ENCODE peak calls at places on chromosome 2, in five cellular contexts. Q is GM12864, W is NCI-H187 treated with DMSO at 0.1 percent for 48 hours, X is non-pigmented ciliary epithelial cell, D is NCI-H748 treated with DMSO at 0.1 percent for 48 hours. N is an unnamed sample.

GRCh38 chr2:176212276-176212675 is 23.8 kb downstream of the HOXD1 start:
- DNase-seq in Q (no peak), X (no peak), D (no peak), W (no peak), N (no peak)

GRCh38 chr2:59182249-59182648 is 941.1 kb upstream of the FANCL start:
- DNase-seq in Q (no peak), D (no peak), W (no peak), X (no peak), N (no peak)

GRCh38 chr2:240553956-240554480 is 3.8 kb downstream of the ANKMY1 start:
- DNase-seq in Q (no peak), D (no peak), W (no peak), X (no peak), N (no peak)

GRCh38 chr2:85396531-85397470 is 13.4 kb downstream of the CAPG start:
- DNase-seq in X (no peak), D (no peak), W (no peak), Q (no peak), N (no peak)

GRCh38 chr2:101200714-101201113 is 49.5 kb upstream of the TBC1D8 start:
- DNase-seq in W (no peak), Q (no peak), D (no peak), X (no peak), N (no peak)

GRCh38 chr2:16109821-16110310 is 169.5 kb downstream of the MYCN start:
- DNase-seq in D (no peak), Q (no peak), X (no peak), W (no peak), N (no peak)

GRCh38 chr2:234273887-234274584 is 222.8 kb downstream of the ARL4C start:
- DNase-seq in Q (no peak), W (no peak), X (no peak), D (no peak), N (no peak)

GRCh38 chr2:151556121-151556520 is 146.4 kb downstream of the RIF1 start:
- DNase-seq in Q (no peak), D (no peak), X (no peak), W (no peak), N (no peak)

GRCh38 chr2:17148298-17149228 is 369.7 kb downstream of the RAD51AP2 start:
- DNase-seq in W (no peak), D (peak; percentile 33), X (no peak), Q (no peak), N (no peak)

GRCh38 chr2:218229851-218230250 is 12.9 kb downstream of the ARPC2 start:
- DNase-seq in W (no peak), Q (no peak), D (no peak), X (no peak), N (no peak)

GRCh38 chr2:19355931-19356544 is 2.4 kb downstream of the OSR1 start:
- DNase-seq in X (no peak), W (no peak), Q (no peak), D (no peak), N (no peak)

GRCh38 chr2:44912660-44913059 is 28.8 kb upstream of the SIX3 start:
- DNase-seq in D (no peak), X (no peak), W (no peak), Q (no peak), N (no peak)

GRCh38 chr2:53970095-53970897 is 497 bp downstream of the PSME4 start:
- DNase-seq in D (no peak), W (no peak), Q (no peak), X (no peak), N (peak; percentile 23)

GRCh38 chr2:223815186-223815883 is 22.0 kb downstream of the AP1S3 start:
- DNase-seq in X (peak; percentile 92), W (no peak), Q (no peak), D (no peak), N (no peak)

GRCh38 chr2:189566046-189566445 is 14.5 kb downstream of the SLC40A1 start:
- DNase-seq in W (no peak), Q (no peak), D (no peak), X (no peak), N (no peak)

GRCh38 chr2:126890962-126891450 is 7.7 kb upstream of the TEX51 start:
- DNase-seq in Q (no peak), X (no peak), W (no peak), D (no peak), N (no peak)

GRCh38 chr2:9483107-9483506 is 8.8 kb downstream of the IAH1 start:
- DNase-seq in D (no peak), X (no peak), W (no peak), Q (no peak), N (no peak)

GRCh38 chr2:70226781-70227180 is 21.6 kb downstream of the TIA1 start:
- DNase-seq in W (no peak), D (no peak), Q (no peak), X (no peak), N (no peak)

GRCh38 chr2:121626777-121627524 is 22.3 kb downstream of the CLASP1 start:
- DNase-seq in Q (no peak), X (no peak), D (no peak), W (no peak), N (no peak)

GRCh38 chr2:28588231-28588725 is 92.4 kb downstream of the PLB1 start:
- DNase-seq in W (no peak), D (no peak), X (no peak), Q (no peak), N (no peak)

GRCh38 chr2:216590780-216591179 is 42.4 kb upstream of the IGFBP2 start:
- DNase-seq in X (no peak), Q (no peak), W (no peak), D (no peak), N (no peak)

GRCh38 chr2:156005999-156006712 is 326.4 kb downstream of the NR4A2 start:
- DNase-seq in X (no peak), D (no peak), Q (no peak), W (no peak), N (no peak)

GRCh38 chr2:11719230-11719977 is 27.0 kb upstream of the LPIN1 start:
- DNase-seq in D (no peak), W (no peak), X (no peak), Q (no peak), N (no peak)

GRCh38 chr2:140027320-140027719 is 1247.1 kb upstream of the NXPH2 start:
- DNase-seq in X (no peak), Q (no peak), W (no peak), D (no peak), N (no peak)

GRCh38 chr2:42917374-42918017 is 125.1 kb upstream of the HAAO start:
- DNase-seq in D (no peak), X (peak; percentile 76), Q (no peak), W (no peak), N (no peak)

GRCh38 chr2:82258151-82258550 is 1953.6 kb upstream of the LRRTM1 start:
- DNase-seq in X (no peak), D (no peak), Q (no peak), W (no peak), N (no peak)

GRCh38 chr2:232887171-232887850 is 17.2 kb downstream of the SNORC start:
- DNase-seq in Q (no peak), D (no peak), X (no peak), W (no peak), N (peak; percentile 12)

GRCh38 chr2:45670646-45671045 is 19.2 kb downstream of the PRKCE start:
- DNase-seq in X (no peak), D (no peak), W (no peak), Q (no peak), N (no peak)

GRCh38 chr2:28750316-28751101 is 1.1 kb upstream of the PPP1CB start:
- DNase-seq in X (no peak), Q (no peak), W (no peak), D (no peak), N (no peak)

GRCh38 chr2:169361706-169362345 is 508 bp downstream of the LRP2 start:
- DNase-seq in Q (no peak), X (no peak), D (no peak), W (no peak), N (no peak)

GRCh38 chr2:12965540-12966269 is 249.0 kb downstream of the TRIB2 start:
- DNase-seq in X (no peak), Q (no peak), W (no peak), D (no peak), N (no peak)

GRCh38 chr2:239394346-239394945 is 6.4 kb downstream of the HDAC4 start:
- DNase-seq in X (no peak), Q (no peak), W (no peak), D (no peak), N (no peak)

GRCh38 chr2:72574886-72575285 is 250.9 kb downstream of the EXOC6B start:
- DNase-seq in W (no peak), Q (no peak), D (no peak), X (no peak), N (no peak)

GRCh38 chr2:199798004-199798403 is 53.0 kb downstream of the FTCDNL1 start:
- DNase-seq in W (no peak), X (no peak), D (no peak), Q (no peak), N (no peak)